ENCODE peak calls at places on chromosomes 1 and 21, in five cellular contexts. A is PC-3; E is stimulated activated CD4-positive, alpha-beta T cell treated with anti-CD3 and anti-CD28 coated beads, Interleukin-2, amount 100 ng/mL, for 48 hours; J is M059J; M is prostate gland. O is an unnamed sample.

GRCh38 chr1:202806845-202807366 is 1.3 kb downstream of the KDM5B start:
- DNase-seq in A (peak), E (peak), J (peak), M (peak), O (peak)

GRCh38 chr1:20666804-20667203 is 5.6 kb upstream of the DDOST start:
- DNase-seq in A (peak), E (no peak), J (peak), M (no peak), O (peak)

GRCh38 chr1:27659497-27660299 is 12.3 kb downstream of the IFI6 start:
- DNase-seq in A (peak), E (peak), J (peak), M (peak), O (peak)

GRCh38 chr1:204775546-204775945 is 90.0 kb upstream of the LRRN2 start:
- DNase-seq in A (no peak), E (no peak), J (no peak), M (no peak), O (no peak)

GRCh38 chr1:113871597-113872113 is at the start of gene PTPN22:
- DNase-seq in A (peak), E (peak), J (peak), M (peak), O (peak)

GRCh38 chr1:78996791-78997190 is 9.7 kb downstream of the ADGRL4 start:
- DNase-seq in A (no peak), E (no peak), J (no peak), M (no peak), O (peak)

GRCh38 chr1:113505357-113505756 is 115.0 kb downstream of the MAGI3 start:
- DNase-seq in A (no peak), E (no peak), J (no peak), M (no peak), O (no peak)

GRCh38 chr21:15896501-15896900 is 166.7 kb downstream of the USP25 start:
- DNase-seq in A (no peak), E (no peak), J (no peak), M (no peak), O (no peak)

GRCh38 chr21:44958471-44959191 is 18.8 kb downstream of the SLX9 start:
- DNase-seq in A (no peak), E (no peak), J (peak), M (no peak), O (peak)

GRCh38 chr1:208431721-208432120 is 187.5 kb upstream of the PLXNA2 start:
- DNase-seq in A (peak), E (no peak), J (peak), M (no peak), O (peak)